ENCODE peak calls at places on chromosomes 12 and 14, in nine cellular contexts. Q is prostate gland; J is CD8-positive, alpha-beta T cell; V is transverse colon; E is heart left ventricle; N is neural progenitor cell; U is body of pancreas; I is cardiac muscle cell; X is GM12865. S is an unnamed sample.

GRCh38 chr12:119423285-119423684 is 88.8 kb downstream of the CCDC60 start:
- DNase-seq in Q (no peak), J (no peak), V (no peak), E (no peak), N (peak; percentile 56), U (no peak), I (no peak), X (peak; percentile 42), S (no peak)

GRCh38 chr12:51421266-51421884 is 3.3 kb upstream of the SLC4A8 start:
- DNase-seq in Q (peak; percentile 27), J (peak; percentile 39), V (peak; percentile 46), E (no peak), N (peak; percentile 82), U (peak; percentile 65), I (peak; percentile 85), X (peak; percentile 69), S (peak; percentile 52)

GRCh38 chr12:5965950-5966383 is 20.9 kb upstream of the ANO2 start:
- DNase-seq in Q (peak; percentile 36), J (peak; percentile 35), V (peak; percentile 40), E (no peak), N (peak; percentile 84), U (peak; percentile 64), I (peak; percentile 74), X (peak; percentile 40), S (peak; percentile 61)

GRCh38 chr14:78399316-78399889 is 229.2 kb downstream of the NRXN3 start:
- DNase-seq in Q (no peak), J (no peak), V (no peak), E (no peak), N (peak; percentile 71), U (peak; percentile 10), I (peak; percentile 77), X (peak; percentile 26), S (peak; percentile 43)

GRCh38 chr14:68099348-68100045 is 279.9 kb downstream of the RAD51B start:
- DNase-seq in Q (peak; percentile 55), J (no peak), V (no peak), E (no peak), N (no peak), U (no peak), I (no peak), X (no peak), S (no peak)

GRCh38 chr12:30134229-30134628 is 350.5 kb upstream of the TMTC1 start:
- DNase-seq in Q (no peak), J (no peak), V (no peak), E (no peak), N (peak; percentile 43), U (no peak), I (peak; percentile 20), X (no peak), S (no peak)

GRCh38 chr12:51972424-51972812 is 20.9 kb downstream of the ACVR1B start:
- DNase-seq in Q (no peak), J (no peak), V (no peak), E (no peak), N (no peak), U (no peak), I (no peak), X (no peak), S (no peak)

GRCh38 chr14:61229475-61229888 is 51.7 kb downstream of the TMEM30B start:
- DNase-seq in Q (peak; percentile 24), J (no peak), V (no peak), E (no peak), N (peak; percentile 67), U (peak; percentile 42), I (peak; percentile 10), X (no peak), S (no peak)

GRCh38 chr12:2627343-2628191 is 167.2 kb upstream of the FKBP4 start:
- DNase-seq in Q (no peak), J (no peak), V (no peak), E (no peak), N (no peak), U (no peak), I (no peak), X (no peak), S (no peak)

GRCh38 chr12:68481181-68481941 is 129.3 kb upstream of the RAP1B start:
- DNase-seq in Q (no peak), J (no peak), V (no peak), E (no peak), N (no peak), U (no peak), I (no peak), X (peak; percentile 75), S (no peak)

GRCh38 chr12:114668151-114668891 is 15.7 kb downstream of the TBX3 start:
- DNase-seq in Q (peak; percentile 94), J (no peak), V (peak; percentile 90), E (peak; percentile 83), N (peak; percentile 91), U (peak; percentile 82), I (peak; percentile 92), X (peak; percentile 48), S (peak; percentile 77)

GRCh38 chr12:116277393-116278258 is at the start of gene MED13L:
- DNase-seq in Q (peak; percentile 87), J (peak; percentile 89), V (peak; percentile 91), E (peak; percentile 90), N (peak; percentile 96), U (peak; percentile 90), I (peak; percentile 92), X (peak; percentile 92), S (peak; percentile 89)

GRCh38 chr14:89378119-89378518 is 38.9 kb downstream of the FOXN3 start:
- DNase-seq in Q (no peak), J (peak; percentile 44), V (no peak), E (no peak), N (no peak), U (no peak), I (no peak), X (peak; percentile 55), S (no peak)

DNA sequence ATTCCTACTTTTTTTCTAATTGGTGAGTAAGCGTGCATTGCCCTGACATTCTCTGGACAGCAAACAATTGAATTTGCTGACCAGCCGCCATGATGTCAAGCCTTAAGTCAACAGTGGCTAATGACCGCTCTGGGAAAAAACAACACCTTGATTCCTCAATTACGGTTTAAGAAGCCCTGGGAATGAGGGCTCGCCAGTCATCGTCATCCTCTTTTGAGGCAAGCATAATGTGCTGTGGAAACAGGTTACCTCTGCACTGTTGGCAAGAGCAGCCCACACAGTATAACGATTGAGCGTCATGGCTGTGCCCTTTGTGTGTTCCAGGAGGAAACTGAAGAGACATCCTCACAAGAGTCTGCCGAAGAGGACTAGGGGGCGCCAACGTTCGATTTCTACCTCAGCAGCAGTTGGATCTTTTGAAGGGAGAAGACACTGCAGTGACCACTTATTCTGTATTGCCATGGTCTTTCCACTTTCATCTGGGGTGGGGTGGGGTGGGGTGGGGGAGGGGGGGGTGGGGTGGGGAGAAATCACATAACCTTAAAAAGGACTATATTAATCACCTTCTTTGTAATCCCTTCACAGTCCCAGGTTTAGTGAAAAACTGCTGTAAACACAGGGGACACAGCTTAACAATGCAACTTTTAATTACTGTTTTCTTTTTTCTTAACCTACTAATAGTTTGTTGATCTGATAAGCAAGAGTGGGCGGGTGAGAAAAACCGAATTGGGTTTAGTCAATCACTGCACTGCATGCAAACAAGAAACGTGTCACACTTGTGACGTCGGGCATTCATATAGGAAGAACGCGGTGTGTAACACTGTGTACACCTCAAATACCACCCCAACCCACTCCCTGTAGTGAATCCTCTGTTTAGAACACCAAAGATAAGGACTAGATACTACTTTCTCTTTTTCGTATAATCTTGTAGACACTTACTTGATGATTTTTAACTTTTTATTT is 138.9 kb downstream of the HMGA2 start:
- DNase-seq in Q (no peak), J (no peak), V (peak; percentile 21), E (no peak), N (peak; percentile 45), U (peak; percentile 29), I (peak; percentile 13), X (peak; percentile 23), S (no peak)
- TF ChIP-seq CTCF in Q (no peak), J (no peak), V (no peak), E (no peak), N (peak; percentile 48), U (no peak), I (peak; percentile 21), X (peak; percentile 14), S (peak; percentile 38)

GRCh38 chr12:94754653-94755052 is 104.3 kb upstream of the TMCC3 start:
- DNase-seq in Q (no peak), J (no peak), V (no peak), E (no peak), N (no peak), U (no peak), I (no peak), X (no peak), S (no peak)
- TF ChIP-seq CTCF in Q (peak; percentile 21), J (no peak), V (no peak), E (peak; percentile 30), N (no peak), U (peak; percentile 11), I (peak; percentile 44), X (no peak), S (no peak)

GRCh38 chr14:29804481-29804880 is 123.2 kb downstream of the PRKD1 start:
- DNase-seq in Q (no peak), J (no peak), V (no peak), E (no peak), N (no peak), U (no peak), I (no peak), X (no peak), S (no peak)

GRCh38 chr14:29806124-29806517 is 121.5 kb downstream of the PRKD1 start:
- DNase-seq in Q (no peak), J (no peak), V (no peak), E (no peak), N (no peak), U (no peak), I (no peak), X (no peak), S (no peak)

GRCh38 chr14:29802211-29802610 is 125.4 kb downstream of the PRKD1 start:
- DNase-seq in Q (no peak), J (no peak), V (no peak), E (no peak), N (no peak), U (no peak), I (no peak), X (no peak), S (no peak)

GRCh38 chr14:29803045-29803444 is 124.6 kb downstream of the PRKD1 start:
- DNase-seq in Q (no peak), J (no peak), V (no peak), E (no peak), N (no peak), U (no peak), I (no peak), X (no peak), S (no peak)

DNA sequence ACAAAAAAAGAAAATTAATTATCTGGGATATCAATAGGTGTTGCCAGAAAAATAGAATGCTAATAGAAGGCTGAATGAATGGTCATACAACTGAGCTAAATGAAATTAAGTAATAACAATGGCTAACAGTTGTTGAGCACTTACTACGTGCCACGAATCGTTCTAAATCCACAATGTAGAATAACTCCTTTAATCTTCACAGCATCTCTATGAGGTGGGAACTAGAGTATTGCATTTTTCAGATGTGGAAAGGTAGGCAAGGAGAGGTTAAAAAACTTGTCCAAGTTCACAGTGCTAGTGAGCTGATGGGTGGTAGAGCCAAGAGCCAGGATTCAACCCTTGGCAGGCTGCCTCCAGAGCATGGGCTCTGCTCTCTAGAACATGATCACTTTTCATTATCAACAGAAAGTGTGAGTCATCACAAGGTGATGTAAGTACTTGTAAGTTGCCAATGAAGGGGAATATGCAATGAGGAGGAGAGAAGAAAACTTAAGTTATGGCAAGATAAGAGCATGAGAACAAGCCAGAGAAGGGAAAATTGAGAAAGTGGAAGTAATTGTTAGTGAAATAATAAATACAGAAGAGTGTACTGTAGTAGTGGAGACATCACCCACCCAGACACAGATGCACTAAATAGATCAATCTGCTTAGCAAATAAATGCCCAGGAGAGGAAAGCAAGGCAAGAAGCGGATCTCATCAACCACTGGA is 122.1 kb downstream of the PRKD1 start:
- DNase-seq in Q (no peak), J (no peak), V (peak; percentile 13), E (peak; percentile 76), N (no peak), U (peak; percentile 73), I (no peak), X (no peak), S (no peak)
- TF ChIP-seq CTCF in Q (no peak), J (no peak), V (no peak), E (no peak), N (no peak), U (no peak), I (no peak), X (no peak), S (no peak)

GRCh38 chr12:91367234-91367849 is 184.7 kb upstream of the DCN start:
- DNase-seq in Q (no peak), J (no peak), V (no peak), E (no peak), N (no peak), U (no peak), I (no peak), X (peak; percentile 13), S (no peak)
- TF ChIP-seq CTCF in Q (no peak), J (peak; percentile 49), V (no peak), E (peak; percentile 23), N (peak; percentile 56), U (no peak), I (peak; percentile 57), X (peak; percentile 29), S (peak; percentile 59)